ENCODE peak calls at places on chromosomes 12 and 14, in ten cellular contexts. V, N, E, T, I, Z, B, D, J and S are unnamed samples.

GRCh38 chr12:67394600-67394999 is 125.4 kb downstream of the CAND1 start:
- DNase-seq in V (peak), N (no peak), E (no peak), T (no peak), I (peak), Z (peak), B (peak), D (no peak), J (no peak), S (peak)

GRCh38 chr14:53044486-53044885 is 93.6 kb upstream of the FERMT2 start:
- DNase-seq in V (peak), N (no peak), E (no peak), T (no peak), I (no peak), Z (no peak), B (peak), D (no peak), J (no peak), S (no peak)

GRCh38 chr12:1518486-1518762 is 76.0 kb downstream of the FBXL14 start:
- DNase-seq in V (no peak), N (no peak), E (no peak), T (no peak), I (no peak), Z (no peak), B (no peak), D (no peak), J (no peak), S (no peak)

GRCh38 chr12:27331299-27331926 is 1.2 kb upstream of the BMAL2 start:
- DNase-seq in V (peak), N (peak), E (no peak), T (no peak), I (no peak), Z (peak), B (peak), D (no peak), J (no peak), S (no peak)

GRCh38 chr14:80202888-80203562 is 8.3 kb downstream of the DIO2 start:
- DNase-seq in V (no peak), N (no peak), E (no peak), T (peak), I (no peak), Z (no peak), B (peak), D (no peak), J (no peak), S (peak)

GRCh38 chr14:62696261-62696968 is 348.8 kb downstream of the KCNH5 start:
- DNase-seq in V (no peak), N (no peak), E (no peak), T (peak), I (no peak), Z (no peak), B (no peak), D (no peak), J (no peak), S (no peak)

GRCh38 chr12:75908961-75909699 is 122.4 kb downstream of the PHLDA1 start:
- DNase-seq in V (peak), N (no peak), E (no peak), T (no peak), I (peak), Z (peak), B (peak), D (no peak), J (no peak), S (no peak)

GRCh38 chr14:97196336-97196735 is 399.2 kb downstream of the VRK1 start:
- DNase-seq in V (no peak), N (no peak), E (no peak), T (no peak), I (no peak), Z (no peak), B (no peak), D (no peak), J (no peak), S (no peak)

GRCh38 chr12:124248862-124249825 is 45.7 kb upstream of the RFLNA start:
- DNase-seq in V (no peak), N (no peak), E (no peak), T (no peak), I (no peak), Z (no peak), B (peak), D (no peak), J (no peak), S (no peak)

GRCh38 chr12:96445743-96446655 is 43.4 kb upstream of the CFAP54 start:
- DNase-seq in V (no peak), N (peak), E (peak), T (no peak), I (no peak), Z (peak), B (peak), D (peak), J (peak), S (no peak)

GRCh38 chr12:4584896-4585295 is 22.9 kb downstream of the DYRK4 start:
- DNase-seq in V (no peak), N (no peak), E (no peak), T (peak), I (no peak), Z (no peak), B (no peak), D (no peak), J (no peak), S (peak)

GRCh38 chr14:97010491-97011160 is 213.4 kb downstream of the VRK1 start:
- DNase-seq in V (no peak), N (no peak), E (no peak), T (peak), I (no peak), Z (no peak), B (no peak), D (no peak), J (no peak), S (no peak)

GRCh38 chr12:2673966-2674810 is 120.6 kb upstream of the FKBP4 start:
- DNase-seq in V (no peak), N (no peak), E (no peak), T (peak), I (no peak), Z (no peak), B (no peak), D (no peak), J (no peak), S (no peak)

GRCh38 chr14:71942904-71943694 is 10.9 kb downstream of the RGS6 start:
- DNase-seq in V (no peak), N (no peak), E (no peak), T (no peak), I (no peak), Z (no peak), B (no peak), D (no peak), J (no peak), S (no peak)

GRCh38 chr12:72089678-72090077 is 151.0 kb downstream of the TPH2 start:
- DNase-seq in V (no peak), N (no peak), E (no peak), T (no peak), I (no peak), Z (no peak), B (no peak), D (no peak), J (no peak), S (no peak)

GRCh38 chr14:23538785-23539184 is 12.8 kb downstream of the ZFHX2 start:
- DNase-seq in V (no peak), N (no peak), E (no peak), T (peak), I (peak), Z (no peak), B (peak), D (no peak), J (no peak), S (no peak)

GRCh38 chr12:91144053-91144452 is 32.8 kb upstream of the LUM start:
- DNase-seq in V (no peak), N (no peak), E (no peak), T (no peak), I (no peak), Z (peak), B (peak), D (no peak), J (no peak), S (no peak)